ENCODE peak calls at places on chromosomes 11 and 22, in nine cellular contexts. One of them, this sample, is unnamed.

GRCh38 chr11:64856382-64857227 is 12.2 kb upstream of the CDC42BPG start:
- DNase-seq in progenitor cell of endocrine pancreas: no peak
- DNase-seq in cardiac fibroblast: peak
- DNase-seq in body of pancreas: no peak
- DNase-seq in PC-9: peak
- DNase-seq in lower lobe of right lung: peak
- DNase-seq in foreskin fibroblast: peak
- DNase-seq in CD4-positive, alpha-beta T cell: no peak
- DNase-seq in heart left ventricle: peak
- DNase-seq in this sample: peak

GRCh38 chr11:68460741-68461283 is at the start of gene PPP6R3:
- DNase-seq in CD4-positive, alpha-beta T cell: no peak
- DNase-seq in PC-9: no peak
- DNase-seq in foreskin fibroblast: no peak
- DNase-seq in progenitor cell of endocrine pancreas: no peak
- DNase-seq in cardiac fibroblast: no peak
- DNase-seq in body of pancreas: no peak
- DNase-seq in heart left ventricle: no peak
- DNase-seq in lower lobe of right lung: no peak
- DNase-seq in this sample: no peak

GRCh38 chr11:82759649-82760048 is 26.0 kb upstream of the FAM181B start:
- DNase-seq in heart left ventricle: no peak
- DNase-seq in CD4-positive, alpha-beta T cell: no peak
- DNase-seq in lower lobe of right lung: no peak
- DNase-seq in cardiac fibroblast: no peak
- DNase-seq in progenitor cell of endocrine pancreas: no peak
- DNase-seq in PC-9: no peak
- DNase-seq in foreskin fibroblast: no peak
- DNase-seq in body of pancreas: no peak
- DNase-seq in this sample: no peak

GRCh38 chr11:117535201-117535869 is 207.7 kb downstream of the CEP164 start:
- DNase-seq in lower lobe of right lung: peak
- DNase-seq in heart left ventricle: no peak
- DNase-seq in cardiac fibroblast: no peak
- DNase-seq in PC-9: no peak
- DNase-seq in foreskin fibroblast: no peak
- DNase-seq in body of pancreas: peak
- DNase-seq in CD4-positive, alpha-beta T cell: no peak
- DNase-seq in progenitor cell of endocrine pancreas: no peak
- DNase-seq in this sample: peak

GRCh38 chr11:68038718-68039525 is at the start of gene TCIRG1:
- DNase-seq in body of pancreas: peak
- DNase-seq in heart left ventricle: peak
- DNase-seq in progenitor cell of endocrine pancreas: no peak
- DNase-seq in CD4-positive, alpha-beta T cell: peak
- DNase-seq in lower lobe of right lung: peak
- DNase-seq in PC-9: peak
- DNase-seq in foreskin fibroblast: peak
- DNase-seq in cardiac fibroblast: peak
- DNase-seq in this sample: peak

GRCh38 chr11:4615856-4616444 is 7.9 kb upstream of the TRIM68 start:
- DNase-seq in lower lobe of right lung: no peak
- DNase-seq in PC-9: no peak
- DNase-seq in cardiac fibroblast: no peak
- DNase-seq in progenitor cell of endocrine pancreas: no peak
- DNase-seq in foreskin fibroblast: no peak
- DNase-seq in CD4-positive, alpha-beta T cell: no peak
- DNase-seq in body of pancreas: no peak
- DNase-seq in heart left ventricle: no peak
- DNase-seq in this sample: no peak

GRCh38 chr11:119403021-119403420 is 20.0 kb downstream of the THY1 start:
- DNase-seq in foreskin fibroblast: no peak
- DNase-seq in cardiac fibroblast: no peak
- DNase-seq in CD4-positive, alpha-beta T cell: no peak
- DNase-seq in progenitor cell of endocrine pancreas: no peak
- DNase-seq in heart left ventricle: no peak
- DNase-seq in PC-9: no peak
- DNase-seq in body of pancreas: no peak
- DNase-seq in lower lobe of right lung: no peak
- DNase-seq in this sample: no peak

GRCh38 chr11:68461284-68461861 is 821 bp downstream of the PPP6R3 start:
- DNase-seq in lower lobe of right lung: no peak
- DNase-seq in body of pancreas: no peak
- DNase-seq in cardiac fibroblast: no peak
- DNase-seq in progenitor cell of endocrine pancreas: no peak
- DNase-seq in PC-9: peak
- DNase-seq in CD4-positive, alpha-beta T cell: no peak
- DNase-seq in foreskin fibroblast: no peak
- DNase-seq in heart left ventricle: no peak
- DNase-seq in this sample: no peak

GRCh38 chr11:68044145-68044813 is 5.5 kb downstream of the TCIRG1 start:
- DNase-seq in progenitor cell of endocrine pancreas: no peak
- DNase-seq in lower lobe of right lung: peak
- DNase-seq in PC-9: no peak
- DNase-seq in cardiac fibroblast: no peak
- DNase-seq in heart left ventricle: no peak
- DNase-seq in CD4-positive, alpha-beta T cell: no peak
- DNase-seq in foreskin fibroblast: no peak
- DNase-seq in body of pancreas: no peak
- DNase-seq in this sample: no peak

DNA sequence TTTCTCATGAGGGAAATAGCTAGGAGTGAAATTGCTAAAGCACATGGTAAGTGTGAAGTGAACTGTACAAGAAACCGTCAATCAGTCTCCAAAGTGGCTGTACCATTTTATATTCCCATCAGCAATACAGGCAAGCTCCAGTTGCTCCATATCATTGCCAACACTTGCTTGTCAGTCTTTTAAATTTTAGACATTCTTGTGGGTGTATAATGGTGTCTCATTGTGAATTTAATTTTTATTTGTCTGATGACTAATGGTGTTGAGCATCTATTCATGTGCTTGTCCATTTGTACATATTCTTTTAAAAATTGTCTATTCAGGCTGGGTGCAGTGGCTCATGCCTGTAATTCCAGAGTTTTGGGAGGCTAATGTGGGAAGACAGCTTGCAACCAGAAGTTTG is 34.1 kb upstream of the SMCO4 start:
- DNase-seq in PC-9: no peak
- DNase-seq in progenitor cell of endocrine pancreas: no peak
- DNase-seq in body of pancreas: no peak
- DNase-seq in cardiac fibroblast: peak
- DNase-seq in lower lobe of right lung: no peak
- DNase-seq in foreskin fibroblast: peak
- DNase-seq in heart left ventricle: no peak
- DNase-seq in CD4-positive, alpha-beta T cell: no peak
- DNase-seq in this sample: no peak
- TF ChIP-seq CTCF in PC-9: no peak
- TF ChIP-seq CTCF in progenitor cell of endocrine pancreas: no peak
- TF ChIP-seq CTCF in body of pancreas: no peak
- TF ChIP-seq CTCF in cardiac fibroblast: no peak
- TF ChIP-seq CTCF in lower lobe of right lung: no peak
- TF ChIP-seq CTCF in foreskin fibroblast: no peak
- TF ChIP-seq CTCF in heart left ventricle: no peak
- TF ChIP-seq CTCF in CD4-positive, alpha-beta T cell: no peak
- TF ChIP-seq CTCF in this sample: no peak

DNA sequence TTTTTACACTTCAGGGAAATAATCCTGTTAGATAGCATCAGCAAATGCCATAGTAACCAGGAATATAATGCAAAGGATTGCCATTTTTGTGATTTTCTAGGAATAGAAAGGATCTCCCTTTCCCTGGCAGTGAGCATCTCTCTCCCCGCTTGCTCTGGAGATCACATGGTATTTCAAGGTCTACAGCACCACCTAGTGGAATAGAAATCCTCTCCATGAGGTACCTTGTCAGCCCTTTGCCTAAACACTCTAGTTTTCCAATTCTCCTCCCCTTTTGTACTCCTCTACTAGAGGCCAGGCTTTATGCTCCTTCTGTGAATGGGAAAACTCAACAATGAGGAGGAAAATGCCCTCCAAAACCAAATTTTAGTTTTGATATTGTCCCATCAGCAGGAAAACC is 78.4 kb downstream of the XRRA1 start:
- DNase-seq in lower lobe of right lung: no peak
- DNase-seq in cardiac fibroblast: peak
- DNase-seq in progenitor cell of endocrine pancreas: no peak
- DNase-seq in foreskin fibroblast: peak
- DNase-seq in PC-9: no peak
- DNase-seq in heart left ventricle: no peak
- DNase-seq in body of pancreas: no peak
- DNase-seq in CD4-positive, alpha-beta T cell: no peak
- DNase-seq in this sample: no peak
- TF ChIP-seq CTCF in lower lobe of right lung: peak
- TF ChIP-seq CTCF in cardiac fibroblast: peak
- TF ChIP-seq CTCF in progenitor cell of endocrine pancreas: no peak
- TF ChIP-seq CTCF in foreskin fibroblast: peak
- TF ChIP-seq CTCF in PC-9: peak
- TF ChIP-seq CTCF in heart left ventricle: no peak
- TF ChIP-seq CTCF in body of pancreas: no peak
- TF ChIP-seq CTCF in CD4-positive, alpha-beta T cell: no peak
- TF ChIP-seq CTCF in this sample: peak

GRCh38 chr11:95092549-95093324 is 3.1 kb downstream of the ENDOD1 start:
- DNase-seq in body of pancreas: no peak
- DNase-seq in CD4-positive, alpha-beta T cell: no peak
- DNase-seq in cardiac fibroblast: peak
- DNase-seq in PC-9: peak
- DNase-seq in foreskin fibroblast: peak
- DNase-seq in heart left ventricle: no peak
- DNase-seq in progenitor cell of endocrine pancreas: no peak
- DNase-seq in lower lobe of right lung: no peak
- DNase-seq in this sample: no peak
- TF ChIP-seq CTCF in body of pancreas: peak
- TF ChIP-seq CTCF in CD4-positive, alpha-beta T cell: peak
- TF ChIP-seq CTCF in cardiac fibroblast: peak
- TF ChIP-seq CTCF in PC-9: peak
- TF ChIP-seq CTCF in foreskin fibroblast: peak
- TF ChIP-seq CTCF in heart left ventricle: peak
- TF ChIP-seq CTCF in progenitor cell of endocrine pancreas: peak
- TF ChIP-seq CTCF in lower lobe of right lung: peak
- TF ChIP-seq CTCF in this sample: peak

GRCh38 chr22:19942886-19943664 is 1.5 kb upstream of the TXNRD2 start:
- DNase-seq in foreskin fibroblast: peak
- DNase-seq in progenitor cell of endocrine pancreas: no peak
- DNase-seq in body of pancreas: no peak
- DNase-seq in lower lobe of right lung: peak
- DNase-seq in cardiac fibroblast: peak
- DNase-seq in CD4-positive, alpha-beta T cell: no peak
- DNase-seq in heart left ventricle: no peak
- DNase-seq in PC-9: peak
- DNase-seq in this sample: no peak

GRCh38 chr22:19942071-19942885 is 660 bp upstream of the TXNRD2 start:
- DNase-seq in PC-9: no peak
- DNase-seq in progenitor cell of endocrine pancreas: no peak
- DNase-seq in foreskin fibroblast: peak
- DNase-seq in CD4-positive, alpha-beta T cell: no peak
- DNase-seq in heart left ventricle: no peak
- DNase-seq in lower lobe of right lung: peak
- DNase-seq in body of pancreas: no peak
- DNase-seq in cardiac fibroblast: peak
- DNase-seq in this sample: no peak

GRCh38 chr22:19940536-19941364 is 822 bp upstream of the COMT start:
- DNase-seq in CD4-positive, alpha-beta T cell: no peak
- DNase-seq in heart left ventricle: no peak
- DNase-seq in progenitor cell of endocrine pancreas: no peak
- DNase-seq in foreskin fibroblast: no peak
- DNase-seq in lower lobe of right lung: peak
- DNase-seq in PC-9: no peak
- DNase-seq in cardiac fibroblast: peak
- DNase-seq in body of pancreas: no peak
- DNase-seq in this sample: no peak

GRCh38 chr22:19943665-19944026 is 2.0 kb upstream of the TXNRD2 start:
- DNase-seq in heart left ventricle: no peak
- DNase-seq in PC-9: no peak
- DNase-seq in body of pancreas: no peak
- DNase-seq in foreskin fibroblast: peak
- DNase-seq in progenitor cell of endocrine pancreas: no peak
- DNase-seq in cardiac fibroblast: peak
- DNase-seq in lower lobe of right lung: peak
- DNase-seq in CD4-positive, alpha-beta T cell: no peak
- DNase-seq in this sample: no peak

GRCh38 chr22:19941365-19942070 is at the start of the genes COMT and TXNRD2:
- DNase-seq in foreskin fibroblast: peak
- DNase-seq in cardiac fibroblast: peak
- DNase-seq in heart left ventricle: peak
- DNase-seq in PC-9: peak
- DNase-seq in body of pancreas: peak
- DNase-seq in lower lobe of right lung: peak
- DNase-seq in progenitor cell of endocrine pancreas: peak
- DNase-seq in CD4-positive, alpha-beta T cell: peak
- DNase-seq in this sample: peak
- TF ChIP-seq CTCF in foreskin fibroblast: no peak
- TF ChIP-seq CTCF in cardiac fibroblast: no peak
- TF ChIP-seq CTCF in heart left ventricle: no peak
- TF ChIP-seq CTCF in PC-9: no peak
- TF ChIP-seq CTCF in body of pancreas: no peak
- TF ChIP-seq CTCF in lower lobe of right lung: no peak
- TF ChIP-seq CTCF in progenitor cell of endocrine pancreas: no peak
- TF ChIP-seq CTCF in CD4-positive, alpha-beta T cell: no peak
- TF ChIP-seq CTCF in this sample: no peak

GRCh38 chr11:80844110-80844509 is 1403.3 kb upstream of the TENM4 start:
- DNase-seq in PC-9: no peak
- DNase-seq in foreskin fibroblast: no peak
- DNase-seq in body of pancreas: no peak
- DNase-seq in progenitor cell of endocrine pancreas: no peak
- DNase-seq in cardiac fibroblast: no peak
- DNase-seq in heart left ventricle: no peak
- DNase-seq in lower lobe of right lung: no peak
- DNase-seq in CD4-positive, alpha-beta T cell: no peak
- DNase-seq in this sample: no peak
- TF ChIP-seq CTCF in PC-9: no peak
- TF ChIP-seq CTCF in foreskin fibroblast: no peak
- TF ChIP-seq CTCF in body of pancreas: no peak
- TF ChIP-seq CTCF in progenitor cell of endocrine pancreas: no peak
- TF ChIP-seq CTCF in cardiac fibroblast: no peak
- TF ChIP-seq CTCF in heart left ventricle: no peak
- TF ChIP-seq CTCF in lower lobe of right lung: no peak
- TF ChIP-seq CTCF in CD4-positive, alpha-beta T cell: no peak
- TF ChIP-seq CTCF in this sample: no peak

GRCh38 chr11:30046211-30046945 is 29.5 kb upstream of the KCNA4 start:
- DNase-seq in CD4-positive, alpha-beta T cell: no peak
- DNase-seq in heart left ventricle: no peak
- DNase-seq in cardiac fibroblast: no peak
- DNase-seq in body of pancreas: no peak
- DNase-seq in progenitor cell of endocrine pancreas: no peak
- DNase-seq in PC-9: no peak
- DNase-seq in lower lobe of right lung: no peak
- DNase-seq in foreskin fibroblast: no peak
- DNase-seq in this sample: no peak
- TF ChIP-seq CTCF in CD4-positive, alpha-beta T cell: no peak
- TF ChIP-seq CTCF in heart left ventricle: no peak
- TF ChIP-seq CTCF in cardiac fibroblast: no peak
- TF ChIP-seq CTCF in body of pancreas: no peak
- TF ChIP-seq CTCF in progenitor cell of endocrine pancreas: peak
- TF ChIP-seq CTCF in PC-9: no peak
- TF ChIP-seq CTCF in lower lobe of right lung: no peak
- TF ChIP-seq CTCF in foreskin fibroblast: no peak
- TF ChIP-seq CTCF in this sample: no peak

DNA sequence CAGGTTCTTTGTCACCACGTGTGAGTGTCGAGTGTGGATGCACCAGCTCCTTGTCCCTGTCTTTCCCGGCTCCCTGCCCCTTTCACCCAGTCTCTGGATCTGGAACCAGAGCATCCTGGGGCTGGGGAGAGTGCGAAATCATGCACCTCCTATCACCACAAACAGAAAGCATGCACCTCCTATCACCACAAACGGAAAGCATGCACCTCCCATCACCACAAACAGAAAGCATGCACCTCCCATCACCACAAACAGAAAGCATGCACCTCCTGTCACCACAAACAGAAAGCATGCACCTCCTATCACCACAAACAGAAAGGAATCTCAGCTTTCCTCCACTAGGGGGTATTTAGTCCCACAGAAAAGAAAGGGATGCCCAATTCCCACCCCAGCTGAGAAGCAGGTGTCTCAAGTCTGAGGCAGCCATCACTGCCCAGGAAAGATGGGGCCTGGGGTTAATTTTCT is 5.9 kb upstream of the GLB1L3 start:
- DNase-seq in PC-9: no peak
- DNase-seq in lower lobe of right lung: no peak
- DNase-seq in heart left ventricle: no peak
- DNase-seq in progenitor cell of endocrine pancreas: no peak
- DNase-seq in cardiac fibroblast: peak
- DNase-seq in CD4-positive, alpha-beta T cell: no peak
- DNase-seq in body of pancreas: no peak
- DNase-seq in foreskin fibroblast: no peak
- DNase-seq in this sample: no peak
- TF ChIP-seq CTCF in PC-9: peak
- TF ChIP-seq CTCF in lower lobe of right lung: no peak
- TF ChIP-seq CTCF in heart left ventricle: no peak
- TF ChIP-seq CTCF in progenitor cell of endocrine pancreas: peak
- TF ChIP-seq CTCF in cardiac fibroblast: peak
- TF ChIP-seq CTCF in CD4-positive, alpha-beta T cell: peak
- TF ChIP-seq CTCF in body of pancreas: no peak
- TF ChIP-seq CTCF in foreskin fibroblast: peak
- TF ChIP-seq CTCF in this sample: no peak

This sample was measured in CD14-positive monocyte.